ENCODE peak calls at places on chromosomes 4 and X, in five cellular contexts. H, V, G, L and X are unnamed samples.

GRCh38 chr4:85761803-85762202 is 286.9 kb downstream of the ARHGAP24 start:
- DNase-seq in H (no peak), G (no peak), L (no peak), V (peak; percentile 93), X (no peak)

GRCh38 chr4:186699298-186699697 is 24.4 kb downstream of the FAT1 start:
- DNase-seq in G (no peak), V (peak; percentile 49), L (no peak), H (no peak), X (no peak)

GRCh38 chrX:41384041-41384705 is 50.2 kb downstream of the DDX3X start:
- DNase-seq in H (peak; percentile 53), G (peak; percentile 87), L (peak; percentile 48), V (peak; percentile 86), X (peak; percentile 74)

GRCh38 chr4:105399535-105400161 is 74.2 kb downstream of the PPA2 start:
- DNase-seq in G (peak; percentile 7), L (peak; percentile 72), V (peak; percentile 91), H (no peak), X (no peak)

GRCh38 chr4:41142356-41142755 is 72.0 kb downstream of the APBB2 start:
- DNase-seq in V (no peak), G (no peak), H (no peak), L (no peak), X (no peak)

GRCh38 chr4:41060352-41061318 is 153.7 kb downstream of the APBB2 start:
- DNase-seq in L (no peak), G (no peak), V (no peak), H (no peak), X (no peak)

GRCh38 chrX:7218321-7219152 is 70.6 kb upstream of the PUDP start:
- DNase-seq in L (no peak), V (no peak), G (no peak), H (no peak), X (no peak)

GRCh38 chr4:185383451-185383850 is 12.3 kb downstream of the LRP2BP start:
- DNase-seq in H (no peak), V (no peak), L (no peak), G (no peak), X (no peak)

GRCh38 chrX:106862972-106863688 is 40.0 kb downstream of the RIPPLY1 start:
- DNase-seq in V (peak; percentile 23), H (no peak), L (no peak), G (peak; percentile 17), X (peak; percentile 26)

GRCh38 chr4:23972202-23972601 is 82.4 kb upstream of the PPARGC1A start:
- DNase-seq in V (no peak), L (no peak), G (no peak), H (no peak), X (no peak)

GRCh38 chr4:22607382-22607781 is 85.4 kb upstream of the GBA3 start:
- DNase-seq in V (peak; percentile 24), G (peak; percentile 70), H (no peak), L (peak; percentile 0), X (peak; percentile 70)
- TF ChIP-seq CTCF in V (peak; percentile 49), G (peak; percentile 53), H (no peak), L (peak; percentile 75), X (peak; percentile 42)

DNA sequence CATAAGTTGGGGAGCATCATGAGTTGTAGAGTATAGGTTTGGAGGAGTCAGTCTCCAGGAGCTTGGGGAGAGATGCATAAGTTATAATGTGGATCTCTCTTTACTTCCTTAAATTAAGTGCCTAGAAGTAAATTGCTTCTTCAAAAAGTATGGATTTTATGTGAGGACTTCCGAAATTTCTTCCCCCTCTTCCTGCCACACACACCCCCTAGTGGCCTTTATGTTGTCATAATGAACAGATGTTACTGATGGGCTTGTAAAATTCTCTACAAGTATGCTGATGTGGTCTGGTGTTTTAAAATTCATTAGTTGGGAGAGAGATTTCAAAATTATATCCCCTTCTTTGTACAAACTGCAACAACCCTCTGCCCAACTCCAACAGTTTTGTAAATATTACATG is 2.3 kb upstream of the METTL14 start:
- DNase-seq in V (peak; percentile 59), G (peak; percentile 62), H (peak; percentile 38), L (peak; percentile 7), X (no peak)
- TF ChIP-seq CTCF in V (peak; percentile 68), G (peak; percentile 39), H (peak; percentile 37), L (peak; percentile 61), X (no peak)

DNA sequence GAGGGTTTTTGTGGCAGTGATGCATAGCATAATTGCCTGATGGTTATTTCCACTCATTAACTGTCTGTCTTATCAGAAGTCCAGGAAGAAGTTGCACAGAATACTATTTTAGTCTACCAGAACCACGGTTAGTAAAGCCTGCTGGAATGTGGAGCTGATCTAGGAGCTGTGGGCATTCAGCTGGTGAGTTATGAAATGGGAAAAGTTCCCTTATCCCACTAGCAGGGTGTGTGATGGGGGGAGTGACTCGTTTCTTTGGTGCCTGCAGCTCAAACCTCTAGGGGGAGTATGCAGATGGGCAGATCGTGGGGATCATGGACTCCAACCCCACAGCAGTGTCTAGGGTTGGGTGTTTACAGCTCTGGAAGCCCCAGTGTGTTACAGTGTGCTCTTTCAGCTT is 305.6 kb upstream of the BOD1L1 start:
- DNase-seq in L (peak; percentile 55), G (peak; percentile 8), H (no peak), V (peak; percentile 43), X (no peak)
- TF ChIP-seq CTCF in L (peak; percentile 30), G (peak; percentile 29), H (no peak), V (peak; percentile 30), X (no peak)

DNA sequence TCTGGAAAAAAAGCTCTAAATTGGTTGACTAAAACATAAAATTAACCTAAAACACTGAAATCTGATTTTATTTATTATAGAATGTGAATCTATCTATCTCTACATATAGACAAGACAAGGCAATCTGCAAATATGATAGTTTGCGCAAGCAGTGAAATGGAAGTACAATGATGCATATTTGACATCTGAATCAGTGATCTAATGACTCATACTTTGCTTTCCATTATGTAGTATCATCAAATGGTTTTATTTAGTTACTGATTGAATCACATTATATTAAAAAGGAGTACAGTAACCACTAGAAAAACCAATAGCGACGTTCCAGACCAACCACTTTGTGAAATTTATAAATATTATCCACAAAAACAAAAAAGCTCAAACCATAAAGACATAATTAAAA is 1969.4 kb downstream of the PCDH7 start:
- DNase-seq in H (no peak), V (peak; percentile 23), G (no peak), L (no peak), X (no peak)
- TF ChIP-seq CTCF in H (no peak), V (no peak), G (no peak), L (no peak), X (no peak)